ENCODE peak calls at places on chromosomes 12 and 14, in ten cellular contexts. C is MCF 10A; R is nucleus accumbens; F is stimulated activated CD8-positive, alpha-beta memory T cell treated with anti-CD3 and anti-CD28 coated beads, Interleukin-12 subunit alpha, Interleukin-12 subunit beta, amount 100 ng/mL, for 1 hour; M is NCI-H1417; P is cerebellar cortex; O is central memory CD4-positive, alpha-beta T cell; J is activated gamma-delta T cell treated with Interleukin-2 at 50 U/mL for 16 hours; E is left ventricle myocardium inferior; S is HEK293T. A is an unnamed sample.

GRCh38 chr12:75366629-75367028 is 24.3 kb upstream of the GLIPR1L2 start:
- DNase-seq in S (no peak), E (no peak), C (no peak), O (no peak), P (no peak), R (no peak), J (no peak), M (no peak), F (no peak), A (peak)

GRCh38 chr12:51536159-51536558 is 54.9 kb upstream of the SCN8A start:
- DNase-seq in E (no peak), R (no peak), S (no peak), P (no peak), J (no peak), C (no peak), F (no peak), O (no peak), M (no peak), A (peak)

GRCh38 chr14:62743569-62743968 is 301.7 kb downstream of the KCNH5 start:
- DNase-seq in E (no peak), P (no peak), F (no peak), M (no peak), C (no peak), J (no peak), S (peak), O (no peak), R (no peak), A (no peak)

GRCh38 chr12:104137175-104137901 is 672 bp downstream of the NFYB start:
- DNase-seq in F (peak), M (peak), E (peak), J (peak), O (peak), P (peak), R (peak), S (peak), C (peak), A (peak)

GRCh38 chr14:72921396-72921795 is 4.9 kb upstream of the DCAF4 start:
- DNase-seq in J (no peak), P (no peak), O (no peak), F (no peak), M (no peak), E (no peak), C (no peak), R (no peak), S (no peak), A (no peak)

GRCh38 chr14:31159682-31160296 is 47.8 kb downstream of the HECTD1 start:
- DNase-seq in F (no peak), E (no peak), M (no peak), C (peak), O (no peak), R (no peak), J (no peak), P (no peak), S (no peak), A (peak)

GRCh38 chr14:73888971-73889370 is 2.3 kb downstream of the ZNF410 start:
- DNase-seq in O (no peak), J (no peak), M (no peak), C (no peak), E (no peak), P (no peak), F (no peak), R (no peak), S (no peak), A (peak)

GRCh38 chr14:105532735-105533141 is 6.4 kb downstream of the TMEM121 start:
- DNase-seq in J (no peak), R (no peak), E (no peak), F (no peak), S (peak), P (no peak), C (peak), M (no peak), O (no peak), A (peak)

GRCh38 chr14:91897121-91897701 is 29.9 kb upstream of the TC2N start:
- DNase-seq in O (no peak), F (no peak), P (peak), R (peak), C (peak), M (no peak), S (no peak), E (peak), J (no peak), A (peak)

GRCh38 chr12:13167226-13167625 is 29.3 kb upstream of the EMP1 start:
- DNase-seq in C (peak), J (no peak), P (peak), R (no peak), S (no peak), F (no peak), M (no peak), O (no peak), E (no peak), A (peak)

GRCh38 chr12:72178871-72179270 is 93.3 kb upstream of the TRHDE start:
- DNase-seq in F (no peak), M (no peak), R (no peak), J (no peak), E (no peak), S (no peak), O (no peak), P (peak), C (no peak), A (no peak)

GRCh38 chr12:6384499-6385436 is 806 bp downstream of the LTBR start:
- DNase-seq in E (no peak), C (peak), S (no peak), O (no peak), R (no peak), P (no peak), J (no peak), F (no peak), M (no peak), A (peak)

GRCh38 chr14:49865431-49865859 is 12.9 kb upstream of the NEMF start:
- DNase-seq in J (peak), E (peak), M (peak), C (peak), R (peak), S (no peak), P (peak), O (peak), F (peak), A (peak)

GRCh38 chr12:113194971-113195391 is 9.5 kb downstream of the RITA1 start:
- DNase-seq in P (no peak), R (no peak), F (no peak), M (no peak), O (no peak), C (no peak), J (no peak), E (no peak), S (no peak), A (peak)

GRCh38 chr12:50985322-50985721 is 33.0 kb downstream of the HIGD1C start:
- DNase-seq in F (no peak), S (no peak), R (no peak), P (no peak), E (no peak), C (peak), M (no peak), J (no peak), O (no peak), A (peak)

GRCh38 chr14:55438066-55438683 is 2.2 kb downstream of the TBPL2 start:
- DNase-seq in P (peak), C (peak), F (no peak), J (no peak), S (peak), R (no peak), O (no peak), M (peak), E (no peak), A (peak)

GRCh38 chr12:102061556-102062418 is at the start of gene WASHC3:
- DNase-seq in J (peak), E (peak), P (peak), M (peak), S (peak), C (peak), O (peak), R (peak), F (peak), A (peak)

GRCh38 chr12:121803861-121804416 is at the start of gene SETD1B:
- DNase-seq in M (peak), O (peak), R (peak), C (peak), F (no peak), S (no peak), E (peak), J (no peak), P (peak), A (peak)

GRCh38 chr12:62006076-62006732 is 254.0 kb upstream of the USP15 start:
- DNase-seq in S (peak), J (peak), P (peak), O (no peak), C (peak), M (peak), E (no peak), F (no peak), R (no peak), A (peak)

GRCh38 chr12:113582521-113583218 is 111.0 kb upstream of the LHX5 start:
- DNase-seq in M (peak), O (no peak), J (no peak), S (no peak), C (no peak), P (no peak), R (no peak), E (no peak), F (no peak), A (no peak)

GRCh38 chr12:122021822-122022392 is at the start of gene BCL7A:
- DNase-seq in S (peak), C (peak), O (peak), R (peak), F (peak), P (peak), M (peak), E (peak), J (peak), A (peak)

GRCh38 chr12:124174406-124174805 is 120.5 kb upstream of the RFLNA start:
- DNase-seq in F (no peak), E (no peak), P (no peak), C (no peak), S (no peak), M (no peak), J (no peak), O (no peak), R (no peak), A (peak)

GRCh38 chr12:47249719-47250506 is 170.2 kb upstream of the AMIGO2 start:
- DNase-seq in R (no peak), O (no peak), P (no peak), F (no peak), M (no peak), E (no peak), J (no peak), S (no peak), C (peak), A (no peak)

GRCh38 chr12:69168828-69169227 is 70.5 kb upstream of the CPSF6 start:
- DNase-seq in C (no peak), R (no peak), O (no peak), M (peak), E (no peak), F (no peak), S (no peak), P (no peak), J (no peak), A (no peak)

GRCh38 chr12:1252758-1253157 is 261.7 kb downstream of the ERC1 start:
- DNase-seq in E (no peak), O (no peak), J (no peak), P (no peak), S (no peak), C (no peak), F (no peak), R (no peak), M (no peak), A (no peak)

GRCh38 chr14:31125231-31125630 is 82.4 kb downstream of the HECTD1 start:
- DNase-seq in C (no peak), E (no peak), J (no peak), R (no peak), O (no peak), M (no peak), P (no peak), F (no peak), S (no peak), A (no peak)

GRCh38 chr12:104699489-104700194 is 242.9 kb downstream of the CHST11 start:
- DNase-seq in O (no peak), E (no peak), R (no peak), J (no peak), F (no peak), S (no peak), C (no peak), P (no peak), M (no peak), A (peak)

GRCh38 chr12:28568709-28569108 is 378.5 kb downstream of the CCDC91 start:
- DNase-seq in E (no peak), J (no peak), R (no peak), O (no peak), S (no peak), P (no peak), M (no peak), F (no peak), C (no peak), A (peak)

GRCh38 chr14:91354979-91355685 is 62.5 kb downstream of the CCDC88C start:
- DNase-seq in P (no peak), R (no peak), S (peak), C (no peak), M (peak), E (no peak), J (no peak), F (no peak), O (no peak), A (no peak)

GRCh38 chr12:6935221-6935550 is 7.4 kb downstream of the ATN1 start:
- DNase-seq in E (no peak), M (no peak), S (no peak), F (no peak), J (no peak), C (no peak), P (no peak), O (no peak), R (no peak), A (peak)

GRCh38 chr12:94725375-94726168 is 75.2 kb upstream of the TMCC3 start:
- DNase-seq in C (peak), M (no peak), F (no peak), P (peak), S (peak), E (no peak), O (no peak), J (no peak), R (no peak), A (peak)

GRCh38 chr14:31965735-31966598 is 111.1 kb upstream of the ARHGAP5 start:
- DNase-seq in R (no peak), O (no peak), E (no peak), J (no peak), S (no peak), F (no peak), P (peak), M (no peak), C (no peak), A (no peak)

GRCh38 chr12:117884161-117884560 is 84.6 kb downstream of the KSR2 start:
- DNase-seq in E (no peak), J (no peak), P (peak), R (no peak), M (no peak), F (no peak), O (no peak), S (no peak), C (no peak), A (no peak)

A was measured in fibroblast of mammary gland.